ENCODE peak calls at places on chromosomes 16 and 17, in six cellular contexts. C is thoracic aorta, W is GM23338, U is kidney epithelial cell, Y is kidney, R is adrenal gland. K is an unnamed sample.

GRCh38 chr17:44910231-44911106 is 4.8 kb downstream of the GFAP start:
- DNase-seq in W (no peak), U (no peak), R (no peak), Y (no peak), C (no peak), K (no peak)

GRCh38 chr17:40901981-40902862 is 17.2 kb upstream of the KRT20 start:
- DNase-seq in C (no peak), Y (no peak), U (peak), R (no peak), W (no peak), K (no peak)

GRCh38 chr17:49585422-49586027 is 9.9 kb downstream of the NXPH3 start:
- DNase-seq in Y (no peak), R (no peak), U (no peak), W (peak), C (no peak), K (no peak)

GRCh38 chr17:49333806-49334205 is 28.2 kb downstream of the ZNF652 start:
- DNase-seq in Y (no peak), C (no peak), U (no peak), W (no peak), R (no peak), K (no peak)

GRCh38 chr17:2230877-2231276 is 72.7 kb downstream of the SMG6 start:
- DNase-seq in C (no peak), W (no peak), Y (no peak), U (no peak), R (no peak), K (no peak)

GRCh38 chr17:44543213-44543904 is 13.9 kb upstream of the FZD2 start:
- DNase-seq in W (peak), R (no peak), C (no peak), U (peak), Y (no peak), K (peak)

GRCh38 chr16:22624759-22625533 is 114.3 kb downstream of the NPIPB5 start:
- DNase-seq in R (no peak), C (no peak), W (no peak), Y (peak), U (no peak), K (no peak)

GRCh38 chr17:42548070-42548837 is 4.5 kb upstream of the HSD17B1 start:
- DNase-seq in Y (peak), W (peak), R (peak), C (no peak), U (no peak), K (no peak)

GRCh38 chr17:48382989-48383388 is 47.0 kb downstream of the SKAP1 start:
- DNase-seq in C (no peak), W (no peak), R (no peak), U (no peak), Y (no peak), K (no peak)

GRCh38 chr17:62595484-62595883 is 32.0 kb upstream of the MRC2 start:
- DNase-seq in C (no peak), Y (no peak), R (no peak), W (no peak), U (no peak), K (no peak)

GRCh38 chr17:29619251-29619650 is 3.5 kb downstream of the CORO6 start:
- DNase-seq in C (no peak), W (peak), Y (no peak), U (no peak), R (no peak), K (no peak)

GRCh38 chr17:42894283-42895184 is 6.1 kb upstream of the G6PC1 start:
- DNase-seq in W (no peak), Y (peak), U (no peak), C (no peak), R (no peak), K (no peak)

GRCh38 chr17:51120357-51120738 is 320 bp downstream of the SPAG9 start:
- DNase-seq in C (no peak), Y (no peak), U (no peak), R (no peak), W (no peak), K (no peak)

GRCh38 chr17:43891851-43892671 is 15.3 kb downstream of the MPP2 start:
- DNase-seq in C (no peak), W (peak), Y (no peak), U (no peak), R (no peak), K (no peak)

GRCh38 chr17:7502987-7503386 is 18.8 kb downstream of the POLR2A start:
- DNase-seq in W (peak), U (no peak), R (no peak), C (no peak), Y (no peak), K (no peak)

GRCh38 chr17:3951420-3951819 is 12.8 kb downstream of the ATP2A3 start:
- DNase-seq in Y (peak), C (no peak), U (no peak), W (no peak), R (no peak), K (no peak)

GRCh38 chr17:4573682-4574081 is 10.6 kb upstream of the SMTNL2 start:
- DNase-seq in Y (peak), C (no peak), R (peak), W (no peak), U (no peak), K (no peak)

GRCh38 chr16:1428511-1428910 is 2.4 kb upstream of the PERCC1 start:
- DNase-seq in R (no peak), W (peak), Y (peak), C (no peak), U (no peak), K (no peak)

GRCh38 chr16:87190288-87191240 is 126.6 kb downstream of the C16orf95 start:
- DNase-seq in U (no peak), R (no peak), Y (no peak), W (peak), C (no peak), K (no peak)
- TF ChIP-seq CTCF in U (no peak), R (no peak), Y (no peak), W (peak), C (no peak), K (no peak)

GRCh38 chr17:36547776-36548175 is 3.1 kb downstream of the GGNBP2 start:
- DNase-seq in C (no peak), U (no peak), R (no peak), W (no peak), Y (no peak), K (no peak)
- H3K4me3 ChIP-seq in C (no peak), U (no peak), R (no peak), W (peak), Y (no peak), K (peak)

GRCh38 chr17:79838541-79839274 is 532 bp downstream of the CBX4 start:
- DNase-seq in U (no peak), W (peak), C (no peak), Y (peak), R (peak), K (no peak)

GRCh38 chr17:79835953-79836951 is 3.0 kb downstream of the CBX4 start:
- DNase-seq in R (no peak), W (peak), U (no peak), Y (peak), C (no peak), K (no peak)

GRCh38 chr17:79839363-79840203 is at the start of gene CBX4:
- DNase-seq in U (peak), W (peak), Y (peak), R (peak), C (peak), K (peak)

GRCh38 chr17:79836952-79837887 is 2.0 kb downstream of the CBX4 start:
- DNase-seq in C (no peak), U (no peak), R (peak), W (peak), Y (peak), K (no peak)

GRCh38 chr17:79837888-79838540 is 1.2 kb downstream of the CBX4 start:
- DNase-seq in W (no peak), U (no peak), Y (no peak), R (no peak), C (no peak), K (no peak)
- TF ChIP-seq CTCF in W (no peak), U (no peak), Y (no peak), R (no peak), C (no peak), K (no peak)

DNA sequence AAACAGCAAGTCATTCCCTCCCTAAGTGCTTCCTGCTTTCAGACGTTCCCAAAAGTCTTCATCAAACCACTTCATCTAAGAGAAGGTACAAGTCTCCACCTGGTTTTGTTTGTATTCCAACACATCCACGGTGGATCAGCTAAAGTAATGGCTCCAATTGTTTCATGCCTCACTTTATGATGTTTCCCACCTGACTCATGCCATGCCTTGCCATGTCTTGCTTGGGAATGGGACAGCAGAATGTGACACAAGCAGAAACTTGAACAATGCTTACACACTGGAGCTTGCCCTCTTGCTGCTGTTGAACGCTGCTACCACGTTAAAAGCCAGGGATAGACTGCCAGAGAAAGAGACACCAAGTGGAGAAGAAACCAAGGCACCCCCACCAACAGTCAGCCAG is 43.8 kb downstream of the MYH10 start:
- DNase-seq in W (no peak), U (no peak), C (no peak), Y (no peak), R (no peak), K (no peak)
- H3K4me3 ChIP-seq in W (no peak), U (no peak), C (no peak), Y (no peak), R (no peak), K (no peak)

DNA sequence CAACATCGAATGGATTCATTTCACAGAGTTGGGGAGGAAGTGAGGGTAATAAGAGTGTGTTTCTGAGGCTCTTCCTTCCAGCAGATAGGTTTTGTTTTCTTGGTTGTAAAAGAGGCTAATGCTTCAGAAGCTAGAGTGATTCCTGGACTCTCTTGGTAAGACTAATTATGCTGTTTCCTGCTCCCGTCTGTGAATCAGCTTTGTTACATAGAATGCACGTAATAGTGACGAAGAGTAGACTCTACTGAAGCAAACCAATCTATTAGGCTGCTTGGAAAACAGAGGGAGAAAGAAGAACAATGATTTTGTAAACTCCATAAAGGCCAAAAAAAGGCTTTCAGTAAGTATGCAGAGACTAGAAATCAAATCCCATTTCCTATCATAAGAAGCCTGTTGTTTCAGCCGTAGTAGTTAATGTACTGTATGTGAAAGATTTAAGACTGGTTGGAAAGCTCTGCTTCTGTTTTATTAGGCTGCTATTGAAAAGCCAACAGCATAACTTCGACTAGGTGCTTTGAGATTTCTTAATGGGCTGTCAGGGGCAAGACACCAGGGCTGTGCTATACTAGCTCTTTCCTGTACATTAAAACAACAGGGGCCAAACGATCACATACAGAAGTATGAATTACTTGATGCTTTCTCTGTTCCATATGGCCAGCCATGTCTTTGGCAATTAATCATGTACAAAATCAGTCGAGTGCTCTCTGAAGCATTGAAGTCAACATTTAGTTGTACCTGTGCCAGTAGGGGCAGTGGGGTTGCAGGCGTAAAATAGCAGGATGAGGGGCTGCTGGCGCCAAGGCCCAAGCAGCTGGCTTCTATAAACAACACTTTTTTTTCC is 219.1 kb downstream of the FTO start:
- DNase-seq in Y (no peak), W (no peak), R (no peak), U (no peak), C (no peak), K (no peak)
- TF ChIP-seq CTCF in Y (no peak), W (no peak), R (no peak), U (no peak), C (no peak), K (no peak)

GRCh38 chr16:57802635-57803412 is 533 bp upstream of the KIFC3 start:
- DNase-seq in R (no peak), W (peak), Y (peak), U (no peak), C (no peak), K (no peak)
- H3K4me3 ChIP-seq in R (peak), W (peak), Y (peak), U (peak), C (peak), K (peak)

DNA sequence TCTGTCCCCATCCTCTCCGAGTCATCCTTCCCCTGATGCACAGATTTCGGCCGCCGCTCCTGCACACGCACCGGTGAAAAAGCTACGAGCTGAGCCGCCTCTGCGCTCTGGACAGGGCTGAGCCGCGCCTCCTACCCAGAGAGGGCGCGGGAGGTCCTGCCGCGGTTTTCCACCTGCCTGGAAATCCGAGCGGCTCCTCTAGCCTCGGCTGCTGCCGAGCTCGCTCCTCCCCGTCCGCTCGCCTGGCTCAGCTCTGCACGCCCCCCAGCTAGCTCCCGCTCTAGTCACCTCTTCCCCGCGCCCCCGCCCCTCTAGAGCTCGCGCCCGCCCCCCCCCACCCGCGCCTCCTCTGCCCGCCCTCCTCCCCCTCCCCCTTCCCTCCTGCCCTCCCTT is 198 bp upstream of the SHISA9 start:
- DNase-seq in C (no peak), U (no peak), W (peak), Y (no peak), R (no peak), K (no peak)
- TF ChIP-seq CTCF in C (no peak), U (no peak), W (no peak), Y (no peak), R (no peak), K (no peak)